ENCODE peak calls at places on chromosomes 13 and 19, in eight cellular contexts. I is stimulated activated CD4-positive, alpha-beta T cell treated with anti-CD3 and anti-CD28 coated beads, Interleukin-4, amount 100 ng/mL, for 48 hours; Q is fibroblast of mammary gland; P is activated CD4-positive, alpha-beta T cell treated with anti-CD3 and anti-CD28 coated beads, Interleukin-2, amount 50 U/mL, for 48 hours; G is COR-L47; V is KG1; Y is psoas muscle; N is activated naive CD4-positive, alpha-beta T cell. L is an unnamed sample.

GRCh38 chr13:27137759-27138158 is 33.9 kb downstream of the USP12 start:
- DNase-seq in I (no peak), Q (no peak), P (no peak), G (no peak), V (no peak), Y (peak), N (no peak), L (no peak)

GRCh38 chr13:33867472-33867871 is 49.5 kb downstream of the RFC3 start:
- DNase-seq in I (no peak), Q (no peak), P (no peak), G (no peak), V (no peak), Y (no peak), N (no peak), L (no peak)

GRCh38 chr13:112615391-112615790 is 27.4 kb upstream of the TUBGCP3 start:
- DNase-seq in I (no peak), Q (no peak), P (no peak), G (no peak), V (no peak), Y (no peak), N (no peak), L (no peak)

GRCh38 chr13:112244495-112245177 is 131.5 kb upstream of the SPACA7 start:
- DNase-seq in I (no peak), Q (no peak), P (no peak), G (no peak), V (no peak), Y (no peak), N (no peak), L (no peak)

GRCh38 chr13:113192902-113193301 is 15.6 kb downstream of the PCID2 start:
- DNase-seq in I (no peak), Q (peak), P (no peak), G (no peak), V (no peak), Y (no peak), N (no peak), L (no peak)

GRCh38 chr19:33752945-33753344 is 43.7 kb upstream of the KCTD15 start:
- DNase-seq in I (no peak), Q (no peak), P (no peak), G (no peak), V (no peak), Y (no peak), N (no peak), L (no peak)

GRCh38 chr13:67186985-67187569 is 43.1 kb downstream of the PCDH9 start:
- DNase-seq in I (no peak), Q (no peak), P (no peak), G (no peak), V (no peak), Y (no peak), N (no peak), L (no peak)

GRCh38 chr19:13748169-13748884 is 16.0 kb upstream of the MRI1 start:
- DNase-seq in I (no peak), Q (peak), P (peak), G (no peak), V (peak), Y (no peak), N (no peak), L (no peak)

GRCh38 chr19:2034729-2035589 is 16.1 kb downstream of the MKNK2 start:
- DNase-seq in I (peak), Q (peak), P (peak), G (no peak), V (no peak), Y (peak), N (no peak), L (no peak)

GRCh38 chr13:84487681-84488080 is 605.4 kb upstream of the SLITRK1 start:
- DNase-seq in I (no peak), Q (no peak), P (no peak), G (no peak), V (no peak), Y (no peak), N (no peak), L (no peak)

GRCh38 chr19:12938536-12939291 is at the start of gene CALR:
- DNase-seq in I (no peak), Q (peak), P (peak), G (no peak), V (no peak), Y (peak), N (no peak), L (no peak)

GRCh38 chr19:5131866-5132561 is 163.1 kb downstream of the KDM4B start:
- DNase-seq in I (no peak), Q (no peak), P (no peak), G (no peak), V (no peak), Y (no peak), N (no peak), L (no peak)

GRCh38 chr19:49107625-49108459 is 6.3 kb upstream of the LIN7B start:
- DNase-seq in I (no peak), Q (no peak), P (no peak), G (no peak), V (no peak), Y (no peak), N (no peak), L (no peak)

GRCh38 chr13:71867101-71867814 is at the start of gene DACH1:
- DNase-seq in I (no peak), Q (peak), P (peak), G (peak), V (no peak), Y (peak), N (no peak), L (peak)

GRCh38 chr19:4633140-4633967 is 6.0 kb upstream of the TNFAIP8L1 start:
- DNase-seq in I (peak), Q (peak), P (peak), G (peak), V (peak), Y (peak), N (no peak), L (peak)

GRCh38 chr13:48580886-48581285 is 48.0 kb upstream of the RCBTB2 start:
- DNase-seq in I (no peak), Q (peak), P (no peak), G (no peak), V (no peak), Y (no peak), N (no peak), L (no peak)

GRCh38 chr19:35641515-35642151 is at the start of gene ETV2:
- DNase-seq in I (peak), Q (peak), P (peak), G (no peak), V (no peak), Y (no peak), N (no peak), L (no peak)

GRCh38 chr13:33441015-33441414 is 155.5 kb upstream of the STARD13 start:
- DNase-seq in I (no peak), Q (peak), P (no peak), G (peak), V (no peak), Y (no peak), N (no peak), L (no peak)

GRCh38 chr19:2428027-2428690 is 773 bp upstream of the TIMM13 start:
- DNase-seq in I (no peak), Q (peak), P (no peak), G (peak), V (no peak), Y (peak), N (no peak), L (no peak)

GRCh38 chr19:45884682-45885555 is 1.0 kb downstream of the IRF2BP1 start:
- DNase-seq in I (no peak), Q (no peak), P (peak), G (peak), V (no peak), Y (peak), N (no peak), L (peak)

L was measured in NCI-H2171.